ENCODE peak calls at places on chromosomes 12 and 14, in five cellular contexts. Z is posterior cingulate gyrus; O is neural crest cell; H is stimulated activated effector memory CD8-positive, alpha-beta T cell treated with anti-CD3 and anti-CD28 coated beads, Interleukin-12 subunit alpha, Interleukin-12 subunit beta, amount 100 ng/mL, for 72 hours; F is iris pigment epithelial cell. M is an unnamed sample.

GRCh38 chr14:105944632-105945610 is 418.5 kb downstream of the TMEM121 start:
- DNase-seq in Z (no peak), F (peak; percentile 2), H (peak; percentile 90), O (no peak), M (no peak)

GRCh38 chr12:93943766-93944165 is 204.6 kb upstream of the PLXNC1 start:
- DNase-seq in H (no peak), F (peak; percentile 64), O (no peak), Z (no peak), M (no peak)

GRCh38 chr12:9051156-9051545 is 61.8 kb downstream of the KLRG1 start:
- DNase-seq in O (no peak), H (no peak), F (no peak), Z (no peak), M (no peak)

GRCh38 chr14:23285530-23286019 is 357 bp downstream of the HOMEZ start:
- DNase-seq in Z (no peak), F (no peak), H (no peak), O (no peak), M (no peak)

GRCh38 chr14:90820958-90821357 is 4.7 kb upstream of the TTC7B start:
- DNase-seq in F (peak; percentile 59), O (no peak), H (peak; percentile 84), Z (no peak), M (no peak)

GRCh38 chr14:50985816-50986396 is 41.6 kb upstream of the PYGL start:
- DNase-seq in H (no peak), O (no peak), F (no peak), Z (peak; percentile 31), M (no peak)

GRCh38 chr14:29587761-29588160 is 339.9 kb downstream of the PRKD1 start:
- DNase-seq in F (peak; percentile 14), O (no peak), H (no peak), Z (no peak), M (no peak)

GRCh38 chr12:69988601-69989194 is 163.7 kb downstream of the MYRFL start:
- DNase-seq in O (no peak), F (peak; percentile 64), H (no peak), Z (no peak), M (no peak)

GRCh38 chr12:40172879-40173278 is 51.9 kb upstream of the LRRK2 start:
- DNase-seq in F (no peak), Z (no peak), H (no peak), O (no peak), M (no peak)

GRCh38 chr12:62291888-62292760 is 31.9 kb downstream of the USP15 start:
- DNase-seq in Z (no peak), F (peak; percentile 70), H (no peak), O (no peak), M (no peak)

GRCh38 chr12:21607701-21608100 is 3.1 kb upstream of the GYS2 start:
- DNase-seq in Z (no peak), F (peak; percentile 37), O (no peak), H (no peak), M (no peak)

GRCh38 chr12:25135531-25136154 is 59.3 kb downstream of the DNAI7 start:
- DNase-seq in O (no peak), F (no peak), H (no peak), Z (no peak), M (no peak)

GRCh38 chr12:131694116-131694838 is 16.6 kb upstream of the SFSWAP start:
- DNase-seq in F (no peak), Z (no peak), H (no peak), O (no peak), M (no peak)

GRCh38 chr12:92735131-92735721 is 32.4 kb downstream of the PLEKHG7 start:
- DNase-seq in O (no peak), H (no peak), Z (no peak), F (peak; percentile 96), M (no peak)

GRCh38 chr14:56119221-56119967 is 1.2 kb downstream of the PELI2 start:
- DNase-seq in H (peak; percentile 63), F (peak; percentile 49), Z (no peak), O (no peak), M (peak; percentile 27)

GRCh38 chr12:55828357-55828756 is 1.0 kb downstream of the DNAJC14 start:
- DNase-seq in O (no peak), Z (no peak), F (no peak), H (no peak), M (no peak)

GRCh38 chr12:6963016-6963731 is 7.3 kb downstream of the PHB2 start:
- DNase-seq in O (no peak), F (no peak), H (no peak), Z (no peak), M (peak; percentile 96)

GRCh38 chr12:45756666-45757065 is 27.2 kb downstream of the ARID2 start:
- DNase-seq in H (no peak), Z (no peak), F (peak; percentile 22), O (no peak), M (no peak)

GRCh38 chr12:12718853-12719252 is 1.7 kb downstream of the CDKN1B start:
- DNase-seq in Z (no peak), O (no peak), F (peak; percentile 63), H (no peak), M (no peak)

GRCh38 chr12:39990122-39991101 is 115.5 kb downstream of the SLC2A13 start:
- DNase-seq in O (peak; percentile 41), Z (peak; percentile 30), H (peak; percentile 75), F (peak; percentile 50), M (peak; percentile 33)

GRCh38 chr12:104386461-104386860 is 70.3 kb upstream of the CHST11 start:
- DNase-seq in H (no peak), Z (no peak), O (no peak), F (no peak), M (no peak)

GRCh38 chr12:81209001-81209400 is 131.1 kb downstream of the ACSS3 start:
- DNase-seq in F (peak; percentile 26), O (no peak), H (no peak), Z (no peak), M (no peak)

GRCh38 chr14:99234982-99235491 is 37.0 kb downstream of the BCL11B start:
- DNase-seq in Z (no peak), H (peak; percentile 78), O (peak; percentile 58), F (no peak), M (no peak)

GRCh38 chr12:110247340-110248095 is 33.5 kb upstream of the ATP2A2 start:
- DNase-seq in H (no peak), F (peak; percentile 39), Z (no peak), O (no peak), M (no peak)

GRCh38 chr14:74684444-74684843 is 28.4 kb downstream of the AREL1 start:
- DNase-seq in F (no peak), H (no peak), Z (no peak), O (no peak), M (no peak)

GRCh38 chr12:62834406-62834805 is 100.5 kb downstream of the PPM1H start:
- DNase-seq in H (no peak), F (no peak), Z (no peak), O (no peak), M (no peak)

GRCh38 chr14:80390911-80391310 is 179.6 kb upstream of the DIO2 start:
- DNase-seq in O (no peak), Z (no peak), H (no peak), F (peak; percentile 88), M (no peak)

GRCh38 chr12:121325922-121326396 is 26.3 kb downstream of the ANAPC5 start:
- DNase-seq in F (no peak), O (no peak), Z (no peak), H (no peak), M (no peak)

GRCh38 chr12:111673503-111673902 is 12.3 kb downstream of the BRAP start:
- DNase-seq in H (no peak), O (no peak), F (peak; percentile 37), Z (no peak), M (no peak)

GRCh38 chr12:124654666-124655316 is 87.4 kb upstream of the NCOR2 start:
- DNase-seq in H (no peak), Z (peak; percentile 69), O (no peak), F (no peak), M (no peak)